ENCODE peak calls at places on chromosomes 11 and 22, in four cellular contexts. E, B, C and F are unnamed samples.

GRCh38 chr11:119661226-119661625 is 67.8 kb downstream of the NECTIN1 start:
- DNase-seq in B (no peak), E (no peak), C (no peak), F (no peak)

GRCh38 chr22:23518381-23519187 is 61.5 kb downstream of the IGLL1 start:
- DNase-seq in E (no peak), C (no peak), B (no peak), F (no peak)

GRCh38 chr11:27477831-27478230 is 5.2 kb upstream of the LGR4 start:
- DNase-seq in B (no peak), E (no peak), C (no peak), F (no peak)

GRCh38 chr11:32870676-32871075 is 21.9 kb upstream of the QSER1 start:
- DNase-seq in B (no peak), E (no peak), C (no peak), F (no peak)

GRCh38 chr11:2213384-2213842 is 41.8 kb upstream of the TH start:
- DNase-seq in E (no peak), C (no peak), B (no peak), F (no peak)

GRCh38 chr11:45407226-45407625 is 121.1 kb upstream of the SYT13 start:
- DNase-seq in E (no peak), C (no peak), B (no peak), F (no peak)

GRCh38 chr22:20218320-20218872 is 49.7 kb downstream of the RTN4R start:
- DNase-seq in C (no peak), E (no peak), B (no peak), F (no peak)

GRCh38 chr11:134098566-134099184 is 29.8 kb downstream of the JAM3 start:
- DNase-seq in C (no peak), B (no peak), E (no peak), F (no peak)

GRCh38 chr11:130413383-130414106 is 14.9 kb downstream of the ADAMTS8 start:
- DNase-seq in C (peak), B (peak), E (no peak), F (peak)

GRCh38 chr22:38304526-38304925 is 12.7 kb downstream of the CSNK1E start:
- DNase-seq in B (no peak), E (no peak), C (no peak), F (peak)

GRCh38 chr22:31680764-31681624 is 19.0 kb upstream of the PISD start:
- DNase-seq in B (peak), E (no peak), C (peak), F (peak)

GRCh38 chr11:130246270-130246669 is 68.4 kb downstream of the ZBTB44 start:
- DNase-seq in E (no peak), C (no peak), B (no peak), F (no peak)

GRCh38 chr22:24087071-24087795 is 76.1 kb downstream of the CABIN1 start:
- DNase-seq in C (no peak), B (no peak), E (no peak), F (peak)

GRCh38 chr11:40387240-40387980 is 1072.0 kb downstream of the LRRC4C start:
- DNase-seq in E (no peak), B (no peak), C (no peak), F (no peak)

GRCh38 chr11:20931029-20931428 is 261.6 kb downstream of the NELL1 start:
- DNase-seq in C (no peak), E (no peak), B (no peak), F (no peak)

GRCh38 chr11:16678466-16679116 is 59.9 kb upstream of the C11orf58 start:
- DNase-seq in C (no peak), B (no peak), E (no peak), F (no peak)

GRCh38 chr11:134862796-134863195 is 450.8 kb upstream of the B3GAT1 start:
- DNase-seq in C (no peak), E (no peak), B (no peak), F (no peak)

GRCh38 chr11:17343907-17344306 is 7.7 kb upstream of the NCR3LG1 start:
- DNase-seq in B (peak), C (peak), E (no peak), F (peak)

GRCh38 chr11:119480375-119481020 is 57.5 kb upstream of the THY1 start:
- DNase-seq in B (no peak), C (no peak), E (no peak), F (no peak)

GRCh38 chr11:133343951-133344350 is 188.3 kb downstream of the OPCML start:
- DNase-seq in C (no peak), B (no peak), E (no peak), F (no peak)

GRCh38 chr22:41687901-41688364 is 734 bp downstream of the SNU13 start:
- DNase-seq in E (peak), C (peak), B (no peak), F (peak)

GRCh38 chr11:403021-403760 is 9.2 kb downstream of the PKP3 start:
- DNase-seq in C (no peak), E (no peak), B (no peak), F (no peak)

GRCh38 chr11:44110231-44110679 is 14.8 kb downstream of the EXT2 start:
- DNase-seq in B (no peak), C (peak), E (peak), F (peak)

GRCh38 chr22:24233816-24234215 is 11.1 kb downstream of the GGT5 start:
- DNase-seq in B (no peak), E (no peak), C (no peak), F (no peak)

GRCh38 chr11:2799881-2800654 is 85.5 kb downstream of the CDKN1C start:
- DNase-seq in C (no peak), E (no peak), B (no peak), F (no peak)

GRCh38 chr11:2990617-2991476 is 1.3 kb downstream of the NAP1L4 start:
- DNase-seq in C (no peak), E (no peak), B (no peak), F (peak)

GRCh38 chr11:44659641-44660040 is 67.1 kb upstream of the TSPAN18 start:
- DNase-seq in B (no peak), E (no peak), C (no peak), F (no peak)

GRCh38 chr22:47190276-47190956 is 428.0 kb downstream of the TBC1D22A start:
- DNase-seq in E (no peak), B (no peak), C (no peak), F (no peak)

GRCh38 chr11:76162336-76163288 is 43.7 kb downstream of the WNT11 start:
- DNase-seq in B (no peak), C (no peak), E (no peak), F (no peak)

GRCh38 chr11:86940122-86940777 is 14.9 kb downstream of the FZD4 start:
- DNase-seq in B (no peak), E (peak), C (peak), F (peak)

GRCh38 chr22:44286673-44287072 is 26.1 kb downstream of the SHISAL1 start:
- DNase-seq in C (peak), E (no peak), B (no peak), F (peak)

GRCh38 chr22:49099496-49100124 is 728.1 kb downstream of the BRD1 start:
- DNase-seq in E (no peak), C (peak), B (no peak), F (peak)

GRCh38 chr11:68127791-68128681 is 6.8 kb upstream of the CHKA start:
- DNase-seq in B (no peak), E (no peak), C (peak), F (peak)

GRCh38 chr11:36684840-36685800 is 87.1 kb upstream of the RAG2 start:
- DNase-seq in C (no peak), B (no peak), E (no peak), F (no peak)

GRCh38 chr11:63869686-63870085 is 30.8 kb downstream of the MARK2 start:
- DNase-seq in C (no peak), E (no peak), B (no peak), F (no peak)

GRCh38 chr11:69958308-69958707 is 119.8 kb upstream of the ANO1 start:
- DNase-seq in B (peak), E (no peak), C (peak), F (no peak)

GRCh38 chr22:29553391-29554224 is at the start of gene THOC5:
- DNase-seq in B (peak), E (peak), C (peak), F (peak)

GRCh38 chr11:121534131-121535093 is 81.6 kb upstream of the SORL1-AS1 start:
- DNase-seq in C (peak), B (no peak), E (no peak), F (peak)

DNA sequence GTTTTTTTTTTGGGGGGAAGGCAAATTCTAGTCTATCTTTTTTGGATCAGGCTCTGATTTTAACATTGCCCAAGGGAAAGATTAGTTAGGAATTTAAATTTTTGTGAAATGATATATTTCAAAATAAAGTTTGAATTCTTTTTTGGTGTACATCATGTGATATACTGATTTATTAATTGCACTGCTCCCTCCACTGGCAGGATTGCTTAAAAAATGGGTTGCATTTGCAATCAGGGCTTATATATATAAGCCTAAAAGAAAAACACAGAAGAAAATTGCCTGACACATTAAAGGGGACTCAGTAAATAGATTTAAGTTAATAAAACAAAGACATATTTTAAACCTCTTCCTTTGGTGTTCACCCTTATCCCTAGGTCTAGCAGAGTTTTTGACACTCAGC is 1.2 kb downstream of the DYNC2H1 start:
- DNase-seq in E (no peak), B (no peak), C (peak), F (peak)
- H3K4me3 ChIP-seq in E (peak), B (peak), C (peak), F (peak)

GRCh38 chr11:18384157-18384641 is 10.2 kb upstream of the LDHA start:
- DNase-seq in B (peak), C (peak), E (peak), F (peak)
- H3K4me3 ChIP-seq in B (no peak), C (peak), E (no peak), F (peak)

DNA sequence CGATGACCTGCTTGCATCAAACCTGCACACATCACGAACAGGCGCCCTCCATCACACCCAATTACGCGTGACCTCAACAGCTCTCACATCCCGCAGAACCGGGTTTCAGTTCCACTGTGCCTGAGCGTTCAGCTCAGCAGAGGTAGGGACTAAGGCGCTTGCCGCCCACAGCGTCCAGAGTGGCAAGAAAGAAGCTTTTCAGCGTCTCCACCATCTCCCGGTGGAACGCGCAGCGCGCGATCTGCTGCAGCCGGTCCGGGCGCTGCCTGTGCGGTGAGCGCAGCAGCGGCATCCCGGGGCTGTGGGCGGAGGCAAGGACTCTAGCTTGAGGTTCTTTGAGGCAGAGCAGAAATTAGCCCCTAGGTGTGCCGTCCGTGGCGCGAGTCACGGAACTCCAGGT is 1.5 kb upstream of the CALCA start:
- DNase-seq in C (no peak), E (no peak), B (no peak), F (peak)
- H3K4me3 ChIP-seq in C (peak), E (no peak), B (no peak), F (no peak)

GRCh38 chr22:40308999-40309578 is 37.2 kb upstream of the ADSL start:
- DNase-seq in C (no peak), E (no peak), B (no peak), F (no peak)

GRCh38 chr22:40313007-40313406 is 33.3 kb upstream of the ADSL start:
- DNase-seq in C (no peak), B (no peak), E (no peak), F (peak)

GRCh38 chr22:40312050-40312449 is 34.2 kb upstream of the ADSL start:
- DNase-seq in E (no peak), B (no peak), C (no peak), F (no peak)

GRCh38 chr22:40310771-40311120 is 35.6 kb upstream of the ADSL start:
- DNase-seq in E (no peak), C (no peak), B (no peak), F (no peak)

DNA sequence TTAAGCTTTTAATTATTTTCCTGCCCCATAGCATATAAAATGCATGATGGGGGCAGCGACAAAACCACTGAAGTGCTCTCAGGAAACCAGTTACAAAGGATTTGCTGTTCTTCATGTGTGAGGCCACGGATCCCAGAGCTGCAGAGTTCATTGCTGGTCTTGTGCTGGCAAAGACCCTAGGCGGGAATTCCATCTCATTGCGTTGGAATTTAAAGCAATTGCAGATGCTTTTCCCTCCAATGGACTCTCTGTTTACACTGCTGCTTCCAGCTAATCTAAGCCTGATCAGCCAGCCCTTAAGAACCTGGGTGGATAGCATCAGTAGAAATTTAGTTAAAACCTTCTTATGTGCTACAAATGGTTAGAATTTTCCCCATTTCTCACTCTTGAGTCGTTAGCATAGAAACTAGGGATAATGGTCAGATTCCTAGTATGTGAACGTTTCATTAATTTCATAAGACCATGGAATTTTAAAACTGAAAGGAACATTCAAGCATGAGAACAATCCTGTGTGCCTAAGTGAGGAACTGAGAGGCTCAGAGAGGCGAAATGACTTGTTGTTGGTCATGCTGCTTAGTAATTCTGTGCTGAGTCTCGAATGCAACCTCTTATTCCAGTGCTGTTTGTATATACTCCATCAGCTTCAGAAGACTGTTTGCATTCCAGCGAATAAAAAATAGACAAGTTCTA is 36.1 kb upstream of the ADSL start:
- DNase-seq in E (peak), B (peak), C (peak), F (peak)
- H3K4me3 ChIP-seq in E (no peak), B (no peak), C (peak), F (peak)

GRCh38 chr11:47207459-47207858 is 7.3 kb upstream of the DDB2 start:
- DNase-seq in C (no peak), B (no peak), E (no peak), F (no peak)

GRCh38 chr11:47201015-47201414 is 13.8 kb upstream of the DDB2 start:
- DNase-seq in B (no peak), E (no peak), C (no peak), F (no peak)

GRCh38 chr11:47202569-47202968 is 12.2 kb upstream of the DDB2 start:
- DNase-seq in C (no peak), E (no peak), B (no peak), F (no peak)

GRCh38 chr11:47208628-47209027 is 6.1 kb upstream of the DDB2 start:
- DNase-seq in E (no peak), B (no peak), C (no peak), F (no peak)

GRCh38 chr11:47204633-47204989 is 10.2 kb upstream of the DDB2 start:
- DNase-seq in E (no peak), B (no peak), C (peak), F (peak)
- H3K4me3 ChIP-seq in E (no peak), B (no peak), C (no peak), F (no peak)

DNA sequence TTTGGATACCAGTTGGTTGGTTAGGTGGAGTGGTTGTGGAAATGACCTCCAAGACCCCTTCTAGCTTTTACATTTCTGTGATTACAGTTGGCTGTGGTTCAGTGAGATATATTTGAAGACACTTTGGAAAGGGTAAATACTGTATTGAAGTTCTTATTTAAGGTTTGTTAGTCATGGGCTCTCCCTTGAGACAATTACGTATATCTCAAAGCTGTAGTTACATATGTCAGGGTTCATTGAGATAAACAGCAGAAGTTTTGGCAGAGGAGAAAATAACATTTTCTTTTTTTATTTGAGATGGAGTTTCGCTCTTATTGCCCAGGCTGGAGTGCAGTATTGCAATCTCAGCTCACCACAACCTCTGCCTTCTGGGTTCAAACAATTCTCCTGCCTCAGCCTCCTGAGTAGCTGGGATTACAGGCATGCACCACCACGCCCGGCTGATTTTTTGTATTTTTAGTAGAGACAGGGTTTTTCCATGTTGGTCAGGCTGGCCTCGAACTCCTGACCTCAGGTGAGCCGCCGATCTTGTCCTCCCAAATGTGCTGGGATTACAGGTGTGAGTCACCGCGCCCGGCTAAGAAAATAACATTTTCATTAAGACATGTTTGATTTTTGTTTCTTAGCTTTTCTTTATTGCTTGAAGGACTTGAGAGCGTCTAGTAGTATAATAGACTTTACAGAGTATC is 1.9 kb downstream of the RNF121 start:
- DNase-seq in E (no peak), B (no peak), C (no peak), F (no peak)
- H3K4me3 ChIP-seq in E (no peak), B (no peak), C (no peak), F (peak)

GRCh38 chr22:25452116-25452700 is 112.3 kb upstream of the GRK3 start:
- DNase-seq in E (no peak), C (peak), B (no peak), F (peak)
- H3K4me3 ChIP-seq in E (no peak), C (peak), B (no peak), F (peak)

GRCh38 chr22:26513852-26514251 is 1.6 kb upstream of the TFIP11 start:
- DNase-seq in E (no peak), B (no peak), C (no peak), F (no peak)
- H3K4me3 ChIP-seq in E (no peak), B (no peak), C (no peak), F (peak)